ENCODE peak calls at places on chromosome X, in nine cellular contexts. M, V, Z, T, J, P, B, N and F are unnamed samples.

GRCh38 chrX:23557070-23557469 is 110.2 kb upstream of the PRDX4 start:
- DNase-seq in M (no peak), V (no peak), Z (no peak), T (peak), J (no peak), P (peak), B (no peak), N (no peak), F (no peak)

GRCh38 chrX:18887177-18887820 is 96.6 kb downstream of the PHKA2 start:
- DNase-seq in M (no peak), V (no peak), Z (no peak), T (no peak), J (no peak), P (no peak), B (no peak), N (no peak), F (no peak)

GRCh38 chrX:72387247-72387646 is 81.5 kb upstream of the CITED1 start:
- DNase-seq in M (no peak), V (no peak), Z (no peak), T (no peak), J (no peak), P (no peak), B (no peak), N (no peak), F (no peak)

GRCh38 chrX:57103489-57103888 is 17.9 kb downstream of the SPIN2B start:
- DNase-seq in M (no peak), V (no peak), Z (no peak), T (no peak), J (no peak), P (no peak), B (no peak), N (no peak), F (no peak)

GRCh38 chrX:10676239-10676971 is 56.0 kb upstream of the MID1 start:
- DNase-seq in M (no peak), V (no peak), Z (no peak), T (no peak), J (no peak), P (no peak), B (no peak), N (no peak), F (no peak)

GRCh38 chrX:109890910-109891502 is 111.9 kb upstream of the TMEM164 start:
- DNase-seq in M (peak), V (peak), Z (peak), T (peak), J (peak), P (peak), B (no peak), N (peak), F (peak)

GRCh38 chrX:145848451-145848850 is 30.8 kb downstream of the SLITRK2 start:
- DNase-seq in M (no peak), V (no peak), Z (no peak), T (no peak), J (no peak), P (no peak), B (no peak), N (no peak), F (no peak)

GRCh38 chrX:18898091-18898490 is 85.8 kb downstream of the PHKA2 start:
- DNase-seq in M (no peak), V (no peak), Z (no peak), T (no peak), J (no peak), P (no peak), B (no peak), N (no peak), F (no peak)

GRCh38 chrX:74422029-74422352 is 698 bp downstream of the SLC16A2 start:
- DNase-seq in M (no peak), V (no peak), Z (no peak), T (no peak), J (no peak), P (no peak), B (no peak), N (no peak), F (no peak)

GRCh38 chrX:132415012-132415411 is 73.8 kb downstream of the MBNL3 start:
- DNase-seq in M (no peak), V (no peak), Z (no peak), T (no peak), J (no peak), P (no peak), B (no peak), N (no peak), F (no peak)

GRCh38 chrX:120244395-120244734 is 6.2 kb upstream of the ZBTB33 start:
- DNase-seq in M (no peak), V (no peak), Z (no peak), T (no peak), J (no peak), P (no peak), B (no peak), N (no peak), F (no peak)

GRCh38 chrX:55489315-55490009 is at the start of gene USP51:
- DNase-seq in M (peak), V (no peak), Z (peak), T (peak), J (peak), P (no peak), B (no peak), N (peak), F (peak)

GRCh38 chrX:42615161-42615563 is 162.8 kb downstream of the PPP1R2C start:
- DNase-seq in M (peak), V (no peak), Z (peak), T (no peak), J (no peak), P (no peak), B (no peak), N (no peak), F (no peak)

GRCh38 chrX:65574356-65574755 is 39.8 kb upstream of the LAS1L start:
- DNase-seq in M (no peak), V (no peak), Z (no peak), T (no peak), J (no peak), P (no peak), B (no peak), N (no peak), F (no peak)

GRCh38 chrX:48071064-48071985 is at the start of gene ZNF630:
- DNase-seq in M (peak), V (no peak), Z (peak), T (peak), J (peak), P (no peak), B (no peak), N (peak), F (peak)

DNA sequence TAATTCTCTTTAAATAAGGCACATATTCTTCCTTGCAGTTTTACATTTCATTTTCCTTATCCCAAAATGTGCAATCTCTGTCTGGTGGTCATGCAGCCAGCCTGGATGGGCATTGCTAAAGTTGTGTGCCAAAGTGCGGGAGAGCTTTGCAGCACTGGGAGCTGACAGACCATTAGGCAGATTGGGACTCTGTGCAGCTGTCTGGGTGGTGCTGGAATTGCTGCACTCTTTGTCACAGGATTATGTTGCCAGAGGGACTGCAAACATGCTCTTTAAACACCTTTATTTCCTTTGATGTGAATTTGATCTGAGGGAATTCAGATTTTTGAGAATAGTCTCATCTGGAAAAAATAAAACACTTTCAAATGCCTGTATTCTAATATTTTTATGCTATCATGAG is 956.2 kb upstream of the DIAPH2 start:
- DNase-seq in M (no peak), V (no peak), Z (no peak), T (no peak), J (no peak), P (no peak), B (no peak), N (no peak), F (no peak)
- H3K4me3 ChIP-seq in M (no peak), V (no peak), Z (no peak), T (no peak), J (no peak), P (no peak), B (no peak), N (no peak), F (no peak)

GRCh38 chrX:46838482-46838857 is 1.6 kb downstream of the RP2 start:
- DNase-seq in M (no peak), V (no peak), Z (peak), T (peak), J (no peak), P (no peak), B (no peak), N (no peak), F (no peak)

GRCh38 chrX:46840946-46841740 is 4.3 kb downstream of the RP2 start:
- DNase-seq in M (no peak), V (no peak), Z (peak), T (peak), J (no peak), P (no peak), B (no peak), N (no peak), F (peak)

GRCh38 chrX:46837543-46838481 is 969 bp downstream of the RP2 start:
- DNase-seq in M (peak), V (no peak), Z (peak), T (peak), J (no peak), P (peak), B (no peak), N (peak), F (no peak)

GRCh38 chrX:46838974-46839480 is 2.2 kb downstream of the RP2 start:
- DNase-seq in M (no peak), V (no peak), Z (peak), T (peak), J (no peak), P (no peak), B (no peak), N (no peak), F (peak)

DNA sequence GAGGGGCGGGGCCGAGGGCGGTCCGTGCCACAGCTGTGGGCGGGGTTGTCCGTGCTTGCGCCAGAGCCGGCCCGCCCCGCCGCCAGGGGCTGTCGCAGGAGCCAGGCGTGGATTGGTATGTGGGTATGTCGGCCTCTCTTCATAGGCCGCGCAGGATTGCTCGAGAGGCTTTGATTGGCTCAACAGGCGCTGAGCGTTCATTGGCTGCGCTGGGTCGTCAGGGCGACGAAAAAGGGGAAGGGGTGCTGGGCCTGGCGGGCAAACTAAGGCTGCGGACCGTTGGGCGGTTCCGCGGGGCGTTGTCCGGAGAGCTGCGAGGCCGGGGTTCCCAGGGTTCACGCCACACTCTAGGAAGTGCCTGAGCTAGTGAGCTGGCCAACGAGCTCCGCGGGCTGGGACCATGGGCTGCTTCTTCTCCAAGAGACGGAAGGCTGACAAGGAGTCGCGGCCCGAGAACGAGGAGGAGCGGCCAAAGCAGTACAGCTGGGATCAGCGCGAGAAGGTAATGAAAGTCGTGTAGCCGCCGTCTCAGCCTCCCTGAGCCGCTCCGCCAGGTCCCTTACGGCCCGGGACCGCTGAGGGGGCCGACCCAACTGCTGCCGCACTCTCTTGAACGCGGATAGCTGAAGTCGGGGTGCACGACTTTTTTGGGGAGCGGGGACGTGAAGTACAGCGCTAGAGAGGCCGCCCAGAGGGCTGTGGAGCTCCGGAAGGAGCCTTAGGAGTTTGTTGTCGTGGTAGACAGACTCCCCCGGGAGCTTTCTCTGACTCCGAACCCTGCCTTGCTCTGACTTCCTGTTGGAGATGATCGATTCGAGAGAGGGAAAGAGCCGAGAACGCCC is at the start of gene RP2:
- DNase-seq in M (peak), V (peak), Z (peak), T (peak), J (peak), P (peak), B (peak), N (peak), F (peak)
- TF ChIP-seq CTCF in M (no peak), V (no peak), Z (no peak), T (no peak), J (no peak), P (peak), B (no peak), N (no peak), F (no peak)

DNA sequence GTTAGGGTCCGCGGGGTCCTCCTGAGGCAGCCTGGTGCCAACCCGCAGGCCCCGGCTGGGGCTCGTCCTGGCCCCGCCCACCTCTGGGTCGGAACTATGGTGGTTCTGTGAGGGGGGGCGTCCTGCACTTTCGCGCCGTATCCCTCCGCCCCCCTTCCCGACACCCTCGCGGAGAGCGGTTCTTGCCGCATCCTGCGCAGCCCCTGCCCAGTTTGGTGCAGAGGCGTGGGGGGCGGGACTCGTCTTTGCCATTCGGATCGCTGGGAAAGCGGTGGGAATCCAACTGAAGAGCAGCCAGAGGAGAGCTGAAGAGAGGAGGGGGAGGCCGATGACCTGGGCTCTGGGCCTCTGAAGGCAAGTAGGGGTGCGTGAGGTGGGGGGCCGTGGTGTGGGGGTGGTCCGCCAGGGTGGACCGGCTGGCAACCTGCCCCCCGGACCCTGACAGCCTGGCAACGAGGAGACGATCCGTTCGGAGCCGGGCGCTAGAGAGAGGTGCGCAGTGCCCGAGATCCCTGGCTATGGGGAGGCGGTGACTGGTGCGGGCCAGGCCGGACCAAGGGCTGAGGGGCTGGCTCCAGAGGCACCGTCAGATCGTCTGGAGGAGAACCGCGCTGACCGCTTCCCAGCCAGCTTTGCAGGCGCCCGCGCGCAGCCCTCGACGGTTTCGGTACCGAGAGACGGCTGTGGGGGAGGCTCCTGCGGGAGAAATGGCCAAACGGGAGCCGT is at the start of gene GPRASP1:
- DNase-seq in M (peak), V (no peak), Z (peak), T (peak), J (no peak), P (no peak), B (no peak), N (no peak), F (peak)
- H3K4me3 ChIP-seq in M (peak), V (peak), Z (peak), T (peak), J (peak), P (no peak), B (peak), N (peak), F (peak)

GRCh38 chrX:114500622-114501021 is 83.3 kb upstream of the HTR2C start:
- DNase-seq in M (no peak), V (no peak), Z (no peak), T (no peak), J (no peak), P (no peak), B (no peak), N (no peak), F (no peak)
- TF ChIP-seq CTCF in M (no peak), V (no peak), Z (no peak), T (no peak), J (no peak), P (no peak), B (no peak), N (no peak), F (no peak)

GRCh38 chrX:97479491-97479890 is 595.8 kb downstream of the RPA4 start:
- DNase-seq in M (no peak), V (no peak), Z (no peak), T (no peak), J (no peak), P (no peak), B (no peak), N (no peak), F (no peak)
- H3K4me3 ChIP-seq in M (no peak), V (no peak), Z (no peak), T (no peak), J (no peak), P (no peak), B (no peak), N (no peak), F (no peak)

GRCh38 chrX:70995338-70995737 is 64.4 kb upstream of the SLC7A3 start:
- DNase-seq in M (no peak), V (no peak), Z (no peak), T (no peak), J (no peak), P (no peak), B (no peak), N (no peak), F (no peak)

GRCh38 chrX:71000139-71000538 is 68.0 kb downstream of the SNX12 start:
- DNase-seq in M (no peak), V (no peak), Z (no peak), T (no peak), J (no peak), P (no peak), B (no peak), N (no peak), F (no peak)

GRCh38 chrX:70998402-70999027 is 67.6 kb upstream of the SLC7A3 start:
- DNase-seq in M (peak), V (no peak), Z (peak), T (peak), J (no peak), P (peak), B (no peak), N (no peak), F (peak)
- TF ChIP-seq CTCF in M (peak), V (peak), Z (peak), T (peak), J (no peak), P (peak), B (peak), N (peak), F (peak)

DNA sequence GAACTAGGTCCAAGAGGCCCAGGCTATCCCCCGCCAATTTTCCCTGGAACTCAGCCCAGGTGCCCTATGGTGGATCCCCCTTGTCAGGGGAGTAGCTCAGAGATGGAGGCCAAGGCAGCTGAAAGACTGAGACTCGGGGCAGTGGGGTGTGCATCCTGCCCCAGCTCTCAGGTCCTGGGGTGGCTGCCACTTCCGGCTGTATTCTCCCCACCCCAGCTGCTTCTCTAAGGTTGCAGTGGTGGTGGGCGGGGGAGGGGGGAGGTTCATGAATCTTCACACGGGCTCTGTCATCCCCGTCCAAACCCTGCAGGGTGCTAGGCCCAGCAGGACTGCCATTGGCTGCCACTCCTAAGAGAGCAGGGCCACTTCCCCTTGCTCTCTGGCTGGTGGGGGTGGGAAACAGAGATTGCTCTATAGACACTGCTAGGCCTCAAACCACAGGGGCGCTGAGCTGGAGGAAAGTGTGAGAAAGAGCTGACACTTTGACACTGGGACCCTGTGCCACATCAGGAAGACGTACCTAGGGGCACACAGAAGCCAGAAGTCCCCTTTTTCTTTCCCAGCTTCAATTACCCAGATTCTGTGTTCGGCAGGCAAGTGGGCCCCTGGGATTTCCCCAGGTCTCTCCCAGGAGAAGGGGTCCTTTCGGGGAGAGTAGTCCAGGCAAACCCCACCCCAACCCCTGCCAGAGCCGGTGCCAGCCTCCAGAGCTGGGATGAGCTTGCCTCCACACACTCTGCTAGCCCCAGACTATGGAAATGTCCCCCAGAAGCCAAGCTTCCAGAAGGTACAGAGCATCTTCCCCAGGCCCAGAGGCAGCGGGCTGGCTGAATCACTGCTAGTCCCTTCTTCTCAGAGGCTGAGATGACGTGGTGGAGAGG is 1.6 kb downstream of the SASH3 start:
- DNase-seq in M (no peak), V (no peak), Z (no peak), T (no peak), J (peak), P (no peak), B (no peak), N (no peak), F (no peak)
- H3K4me3 ChIP-seq in M (no peak), V (no peak), Z (no peak), T (no peak), J (no peak), P (no peak), B (no peak), N (no peak), F (no peak)